ENCODE peak calls at places on chromosomes 13 and 19, in ten cellular contexts. O is thoracic aorta, H is lower lobe of right lung, L is thyroid gland, M is endothelial cell of umbilical vein, A is esophagus squamous epithelium, E is WERI-Rb-1, V is mammary epithelial cell, T is gastrocnemius medialis, U is heart left ventricle. I is an unnamed sample.

GRCh38 chr13:63120883-63121282 is 1705.2 kb upstream of the PCDH20 start:
- DNase-seq in H (no peak), T (no peak), M (no peak), U (no peak), V (no peak), E (no peak), O (no peak), A (no peak), L (no peak), I (no peak)

GRCh38 chr13:26133851-26134250 is 82.0 kb upstream of the SHISA2 start:
- DNase-seq in A (no peak), V (no peak), M (no peak), U (no peak), L (no peak), O (no peak), H (no peak), E (no peak), T (no peak), I (no peak)

GRCh38 chr13:33940898-33941297 is 122.9 kb downstream of the RFC3 start:
- DNase-seq in V (peak; percentile 97), H (no peak), A (no peak), T (no peak), O (no peak), M (peak; percentile 8), E (no peak), U (no peak), L (no peak), I (no peak)

GRCh38 chr19:7328647-7329046 is 20.1 kb upstream of the ARHGEF18 start:
- DNase-seq in O (no peak), H (no peak), A (no peak), E (no peak), M (no peak), T (no peak), U (no peak), L (no peak), V (no peak), I (no peak)

GRCh38 chr13:105914637-105915036 is 620.8 kb downstream of the EFNB2 start:
- DNase-seq in T (no peak), A (no peak), O (no peak), U (no peak), E (no peak), M (no peak), L (no peak), H (no peak), V (peak; percentile 11), I (no peak)

GRCh38 chr13:48126944-48127814 is 32.3 kb upstream of the MED4 start:
- DNase-seq in V (peak; percentile 67), U (peak; percentile 53), L (peak; percentile 23), H (no peak), E (peak; percentile 30), O (peak; percentile 25), T (peak; percentile 72), A (no peak), M (peak; percentile 66), I (peak; percentile 80)

GRCh38 chr19:19613456-19613855 is 5.0 kb downstream of the PBX4 start:
- DNase-seq in M (no peak), L (peak; percentile 33), E (no peak), T (no peak), H (no peak), O (no peak), U (no peak), V (peak; percentile 67), A (no peak), I (no peak)

GRCh38 chr13:29339386-29340272 is 255.9 kb downstream of the SLC7A1 start:
- DNase-seq in T (no peak), L (no peak), V (no peak), A (no peak), E (no peak), M (no peak), U (no peak), H (no peak), O (no peak), I (no peak)

GRCh38 chr19:57803594-57804325 is 11.0 kb downstream of the ZNF552 start:
- DNase-seq in U (no peak), H (no peak), M (peak; percentile 71), T (no peak), A (no peak), O (no peak), E (no peak), V (peak; percentile 67), L (peak; percentile 6), I (no peak)

GRCh38 chr13:45441633-45442032 is 23.1 kb upstream of the COG3 start:
- DNase-seq in M (peak; percentile 36), O (no peak), V (peak; percentile 79), H (no peak), A (no peak), U (no peak), T (no peak), L (no peak), E (no peak), I (no peak)

GRCh38 chr13:25847145-25847544 is 204.7 kb downstream of the SHISA2 start:
- DNase-seq in O (no peak), T (no peak), V (no peak), A (no peak), L (no peak), U (no peak), M (no peak), E (no peak), H (no peak), I (no peak)

GRCh38 chr19:6415592-6416190 is 8.9 kb downstream of the KHSRP start:
- DNase-seq in O (no peak), H (no peak), E (no peak), M (no peak), V (no peak), U (no peak), L (no peak), T (no peak), A (no peak), I (no peak)

GRCh38 chr19:13983213-13983889 is 22.8 kb downstream of the RFX1 start:
- DNase-seq in A (no peak), M (no peak), H (no peak), U (no peak), L (no peak), O (no peak), T (no peak), V (no peak), E (peak; percentile 85), I (no peak)

GRCh38 chr13:51733656-51734334 is 70.2 kb downstream of the DHRS12 start:
- DNase-seq in L (no peak), U (no peak), M (no peak), H (no peak), V (peak; percentile 54), E (no peak), T (peak; percentile 28), A (no peak), O (no peak), I (no peak)

GRCh38 chr13:51730927-51731326 is 73.0 kb downstream of the DHRS12 start:
- DNase-seq in H (no peak), E (no peak), O (no peak), V (no peak), U (no peak), T (no peak), A (no peak), L (no peak), M (no peak), I (no peak)

GRCh38 chr13:51729853-51730553 is 74.0 kb downstream of the DHRS12 start:
- DNase-seq in H (no peak), V (peak; percentile 77), O (peak; percentile 28), M (peak; percentile 71), E (no peak), U (peak; percentile 47), A (no peak), T (peak; percentile 41), L (peak; percentile 13), I (peak; percentile 85)

GRCh38 chr13:51728972-51729371 is 75.0 kb downstream of the DHRS12 start:
- DNase-seq in T (no peak), U (no peak), A (no peak), L (no peak), O (no peak), V (peak; percentile 46), M (no peak), H (no peak), E (no peak), I (no peak)

DNA sequence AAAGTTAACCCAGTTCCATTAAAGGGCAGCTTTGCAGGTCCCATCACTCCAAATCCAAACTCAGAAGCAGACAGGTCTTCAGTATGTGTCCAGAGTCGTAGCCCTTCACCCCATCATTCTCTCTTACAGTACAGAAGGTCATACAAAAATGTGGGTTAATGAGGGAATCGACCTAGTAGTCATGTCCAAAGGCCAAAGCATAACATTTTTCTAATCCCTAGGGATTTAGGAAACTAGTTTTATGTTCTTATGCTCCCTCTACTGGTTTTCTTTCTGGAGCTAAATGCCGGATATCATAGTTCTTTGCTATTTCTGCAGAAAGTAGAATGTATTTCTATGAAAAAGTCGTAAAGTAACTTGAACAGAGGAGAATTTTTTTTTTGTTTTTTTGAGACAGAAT is 72.2 kb downstream of the DHRS12 start:
- DNase-seq in A (no peak), E (no peak), H (no peak), O (no peak), V (no peak), M (no peak), T (no peak), L (no peak), U (no peak), I (no peak)
- TF ChIP-seq CTCF in A (peak; percentile 24), E (no peak), H (peak; percentile 33), O (peak; percentile 53), V (no peak), M (no peak), T (no peak), L (peak; percentile 35), U (peak; percentile 18), I (peak; percentile 62)

DNA sequence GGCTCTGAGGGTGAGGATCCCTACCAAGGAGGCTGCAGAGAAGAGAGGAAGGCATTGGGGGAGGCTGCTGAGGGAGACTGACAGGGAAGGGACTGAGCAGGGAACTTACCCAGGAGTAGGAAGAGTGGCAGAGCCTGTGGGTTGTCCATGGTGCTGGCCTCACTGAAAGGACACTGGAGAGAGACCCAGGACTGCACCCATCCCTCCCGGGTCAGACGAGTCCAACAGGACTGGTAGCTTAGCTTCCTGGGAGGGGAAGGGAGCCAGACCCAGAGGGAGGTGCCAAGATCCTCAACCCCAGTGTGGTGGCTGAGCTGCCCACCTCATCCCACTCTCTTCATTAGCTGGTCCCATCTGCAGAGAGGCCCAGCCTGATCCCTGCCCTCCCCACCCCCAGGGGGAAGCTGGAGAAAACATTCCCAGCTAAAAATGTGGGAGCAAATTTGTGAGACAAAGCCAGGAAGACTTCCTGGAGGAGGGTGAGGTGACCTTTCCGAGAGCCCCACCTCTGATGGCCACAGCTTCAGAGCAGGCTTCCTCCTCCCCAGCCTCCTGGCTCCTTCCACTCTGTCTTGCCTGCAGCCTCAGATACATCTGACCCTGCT is at the start of gene VSIG10L:
- DNase-seq in O (no peak), V (no peak), E (no peak), M (no peak), U (no peak), H (no peak), T (no peak), L (no peak), A (no peak), I (no peak)
- H3K27ac ChIP-seq in O (peak within 1 kb of the TSS; percentile 78), V (no peak within 1 kb of the TSS), E (no peak within 1 kb of the TSS), M (no peak within 1 kb of the TSS), U (no peak within 1 kb of the TSS), H (no peak within 1 kb of the TSS), T (no peak within 1 kb of the TSS), L (no peak within 1 kb of the TSS), A (peak within 1 kb of the TSS; percentile 92), I (no peak within 1 kb of the TSS)

GRCh38 chr19:18419195-18419698 is at the start of gene SSBP4:
- DNase-seq in U (peak; percentile 74), V (peak; percentile 68), A (no peak), E (peak; percentile 71), H (peak; percentile 80), O (no peak), T (peak; percentile 59), M (peak; percentile 76), L (peak; percentile 70), I (no peak)
- TF ChIP-seq CTCF in U (no peak), V (no peak), A (no peak), E (peak; percentile 44), H (peak; percentile 44), O (no peak), T (peak; percentile 67), M (peak; percentile 19), L (peak; percentile 53), I (peak; percentile 35)

GRCh38 chr19:11404588-11405258 is 14.4 kb downstream of the RGL3 start:
- DNase-seq in A (no peak), U (no peak), E (peak; percentile 63), V (no peak), L (no peak), M (no peak), T (no peak), O (no peak), H (no peak), I (no peak)
- H3K27ac ChIP-seq in A (no peak overlapping the region), U (no peak overlapping the region), E (no peak overlapping the region), V (no peak overlapping the region), L (no peak overlapping the region), M (no peak overlapping the region), T (peak overlapping the region; percentile 44), O (no peak overlapping the region), H (no peak overlapping the region), I (no peak overlapping the region)

I was measured in right atrium auricular region.